ENCODE peak calls at places on chromosomes 16 and 17, in ten cellular contexts. D, O, S, F, N, L, Z, T, B and A are unnamed samples.

GRCh38 chr16:10594312-10594950 is 14.0 kb upstream of the EMP2 start:
- DNase-seq in D (no peak), O (peak; percentile 17), S (no peak), F (no peak), N (no peak), L (no peak), Z (no peak), T (no peak), B (no peak), A (no peak)

GRCh38 chr17:81582341-81582740 is 30.2 kb upstream of the FAAP100 start:
- DNase-seq in D (no peak), O (peak; percentile 33), S (no peak), F (no peak), N (no peak), L (no peak), Z (no peak), T (no peak), B (no peak), A (peak; percentile 49)

GRCh38 chr16:67767953-67768352 is 38.4 kb downstream of the RANBP10 start:
- DNase-seq in D (no peak), O (peak; percentile 47), S (no peak), F (no peak), N (no peak), L (no peak), Z (no peak), T (no peak), B (peak; percentile 32), A (peak; percentile 11)

GRCh38 chr16:87295661-87296531 is 21.3 kb downstream of the C16orf95 start:
- DNase-seq in D (peak; percentile 33), O (no peak), S (no peak), F (no peak), N (no peak), L (no peak), Z (no peak), T (no peak), B (no peak), A (no peak)

GRCh38 chr16:21033707-21034106 is 116.9 kb downstream of the DNAH3 start:
- DNase-seq in D (no peak), O (no peak), S (no peak), F (no peak), N (no peak), L (no peak), Z (no peak), T (no peak), B (no peak), A (no peak)

GRCh38 chr17:9833922-9834321 is 8.2 kb downstream of the GLP2R start:
- DNase-seq in D (no peak), O (no peak), S (no peak), F (no peak), N (no peak), L (no peak), Z (no peak), T (no peak), B (no peak), A (no peak)

GRCh38 chr17:18270046-18270850 is 9.8 kb downstream of the MIEF2 start:
- DNase-seq in D (no peak), O (no peak), S (no peak), F (no peak), N (no peak), L (no peak), Z (no peak), T (no peak), B (no peak), A (no peak)

GRCh38 chr17:78148286-78149016 is 2.3 kb downstream of the C17orf99 start:
- DNase-seq in D (no peak), O (no peak), S (no peak), F (no peak), N (no peak), L (no peak), Z (no peak), T (no peak), B (no peak), A (no peak)

GRCh38 chr16:24189941-24190340 is 66.2 kb upstream of the CACNG3 start:
- DNase-seq in D (no peak), O (no peak), S (no peak), F (no peak), N (no peak), L (no peak), Z (no peak), T (no peak), B (no peak), A (no peak)

GRCh38 chr16:56830669-56831068 is 34.3 kb upstream of the SLC12A3 start:
- DNase-seq in D (no peak), O (no peak), S (no peak), F (no peak), N (no peak), L (no peak), Z (no peak), T (no peak), B (no peak), A (no peak)

GRCh38 chr17:37708616-37709212 is 36.1 kb downstream of the HNF1B start:
- DNase-seq in D (no peak), O (peak; percentile 99), S (no peak), F (peak; percentile 72), N (peak; percentile 32), L (no peak), Z (peak; percentile 26), T (no peak), B (no peak), A (peak; percentile 79)

GRCh38 chr17:64081802-64082799 is 47.8 kb downstream of the ERN1 start:
- DNase-seq in D (no peak), O (peak; percentile 94), S (no peak), F (peak; percentile 100), N (peak; percentile 64), L (peak; percentile 10), Z (peak; percentile 38), T (no peak), B (peak; percentile 80), A (peak; percentile 15)

GRCh38 chr17:15048933-15049539 is 216.1 kb downstream of the PMP22 start:
- DNase-seq in D (peak; percentile 29), O (no peak), S (no peak), F (no peak), N (no peak), L (no peak), Z (no peak), T (no peak), B (no peak), A (no peak)

GRCh38 chr17:68054296-68054900 is 18.9 kb downstream of the KPNA2 start:
- DNase-seq in D (no peak), O (peak; percentile 61), S (no peak), F (peak; percentile 11), N (peak; percentile 28), L (no peak), Z (no peak), T (no peak), B (peak; percentile 46), A (no peak)

GRCh38 chr16:56348168-56349085 is 76.9 kb downstream of the AMFR start:
- DNase-seq in D (no peak), O (no peak), S (no peak), F (no peak), N (no peak), L (no peak), Z (no peak), T (no peak), B (no peak), A (no peak)

GRCh38 chr17:46943511-46944393 is 20.8 kb downstream of the GOSR2 start:
- DNase-seq in D (peak; percentile 67), O (peak; percentile 18), S (no peak), F (peak; percentile 18), N (peak; percentile 42), L (no peak), Z (no peak), T (no peak), B (no peak), A (peak; percentile 85)

GRCh38 chr17:48678141-48678971 is 44.0 kb downstream of the PRAC1 start:
- DNase-seq in D (peak; percentile 91), O (peak; percentile 20), S (peak; percentile 79), F (peak; percentile 66), N (peak; percentile 92), L (peak; percentile 69), Z (peak; percentile 34), T (peak; percentile 67), B (no peak), A (no peak)

GRCh38 chr17:20996724-20997615 is 45.8 kb downstream of the USP22 start:
- DNase-seq in D (no peak), O (no peak), S (no peak), F (no peak), N (no peak), L (no peak), Z (no peak), T (no peak), B (no peak), A (no peak)

GRCh38 chr17:45149669-45150603 is 1.7 kb downstream of the HEXIM1 start:
- DNase-seq in D (peak; percentile 59), O (peak; percentile 40), S (no peak), F (peak; percentile 60), N (no peak), L (peak; percentile 26), Z (no peak), T (peak; percentile 24), B (no peak), A (peak; percentile 38)

GRCh38 chr16:19135201-19135838 is 21.6 kb downstream of the ITPRIPL2 start:
- DNase-seq in D (no peak), O (no peak), S (no peak), F (no peak), N (no peak), L (no peak), Z (no peak), T (no peak), B (no peak), A (no peak)

GRCh38 chr16:29974291-29975133 is 844 bp downstream of the TAOK2 start:
- DNase-seq in D (peak; percentile 24), O (no peak), S (no peak), F (no peak), N (peak; percentile 17), L (no peak), Z (no peak), T (no peak), B (no peak), A (no peak)

GRCh38 chr16:56279132-56279531 is 87.8 kb downstream of the GNAO1 start:
- DNase-seq in D (no peak), O (no peak), S (no peak), F (no peak), N (no peak), L (peak; percentile 46), Z (peak; percentile 71), T (peak; percentile 18), B (no peak), A (no peak)

GRCh38 chr16:20348365-20349185 is 3.9 kb downstream of the UMOD start:
- DNase-seq in D (peak; percentile 91), O (no peak), S (no peak), F (no peak), N (no peak), L (no peak), Z (no peak), T (no peak), B (no peak), A (no peak)

GRCh38 chr17:17763136-17763535 is 73.7 kb downstream of the SREBF1 start:
- DNase-seq in D (no peak), O (no peak), S (no peak), F (no peak), N (no peak), L (no peak), Z (no peak), T (no peak), B (no peak), A (no peak)

GRCh38 chr16:51211148-51211547 is 60.1 kb upstream of the SALL1 start:
- DNase-seq in D (no peak), O (no peak), S (no peak), F (no peak), N (no peak), L (no peak), Z (no peak), T (no peak), B (no peak), A (no peak)

GRCh38 chr17:43722269-43722619 is 36.3 kb downstream of the SOST start:
- DNase-seq in D (no peak), O (no peak), S (no peak), F (no peak), N (no peak), L (no peak), Z (no peak), T (no peak), B (no peak), A (no peak)

GRCh38 chr16:66751135-66751991 is at the start of gene DYNC1LI2:
- DNase-seq in D (peak; percentile 83), O (peak; percentile 25), S (peak; percentile 79), F (peak; percentile 68), N (peak; percentile 91), L (peak; percentile 79), Z (peak; percentile 62), T (peak; percentile 75), B (no peak), A (peak; percentile 40)

GRCh38 chr16:86344586-86344871 is 165.8 kb upstream of the FOXF1 start:
- DNase-seq in D (no peak), O (no peak), S (no peak), F (no peak), N (no peak), L (no peak), Z (no peak), T (no peak), B (no peak), A (no peak)